ENCODE peak calls at places on chromosomes 16 and 17, in five cellular contexts. R is DMS153; Z is ELF-1; Y is renal cortical epithelial cell; H is activated CD8-positive, alpha-beta memory T cell treated with anti-CD3 and anti-CD28 coated beads, Interleukin-2, amount 50 U/mL, for 48 hours. O is an unnamed sample.

GRCh38 chr17:32486091-32486700 is 597 bp upstream of the CDK5R1 start:
- DNase-seq in H (peak; percentile 80), R (peak; percentile 32), Z (peak; percentile 75), Y (no peak), O (peak; percentile 91)

GRCh38 chr17:79183221-79184158 is 108.9 kb downstream of the ENGASE start:
- DNase-seq in Z (peak; percentile 73), Y (no peak), H (no peak), R (no peak), O (no peak)

GRCh38 chr16:19680972-19681371 is 37.1 kb downstream of the KNOP1 start:
- DNase-seq in Y (peak; percentile 17), H (no peak), R (no peak), Z (no peak), O (no peak)

GRCh38 chr16:20763461-20764232 is at the start of gene ACSM3:
- DNase-seq in Y (peak; percentile 99), H (peak; percentile 60), R (no peak), Z (peak; percentile 79), O (no peak)

GRCh38 chr17:81683208-81683583 is 401 bp downstream of the ARL16 start:
- DNase-seq in R (no peak), H (no peak), Z (peak; percentile 37), Y (no peak), O (no peak)

GRCh38 chr16:2498531-2499253 is 15.1 kb upstream of the ATP6V0C start:
- DNase-seq in R (no peak), H (no peak), Y (no peak), Z (no peak), O (no peak)

GRCh38 chr16:1068451-1068850 is 4.1 kb upstream of the SSTR5 start:
- DNase-seq in Y (no peak), Z (no peak), R (no peak), H (no peak), O (no peak)

GRCh38 chr17:62995377-62995885 is 29.4 kb downstream of the TANC2 start:
- DNase-seq in Z (peak; percentile 19), Y (peak; percentile 30), R (no peak), H (no peak), O (no peak)

GRCh38 chr16:70480127-70481105 is 26.0 kb downstream of the FCSK start:
- DNase-seq in Y (no peak), R (no peak), Z (no peak), H (no peak), O (no peak)

GRCh38 chr17:49898547-49899490 is 51.0 kb upstream of the TAC4 start:
- DNase-seq in Z (peak; percentile 74), H (no peak), Y (no peak), R (no peak), O (no peak)

GRCh38 chr17:83176272-83176955 is 97.0 kb downstream of the METRNL start:
- DNase-seq in H (peak; percentile 40), R (no peak), Y (no peak), Z (no peak), O (no peak)

GRCh38 chr17:62705781-62706597 is 78.5 kb downstream of the MRC2 start:
- DNase-seq in Z (peak; percentile 57), H (no peak), R (no peak), Y (peak; percentile 23), O (peak; percentile 76)

GRCh38 chr17:60086822-60087591 is 8.3 kb upstream of the HEATR6 start:
- DNase-seq in Z (peak; percentile 30), H (no peak), R (no peak), Y (no peak), O (no peak)

GRCh38 chr17:37698856-37699255 is 46.0 kb downstream of the HNF1B start:
- DNase-seq in Y (no peak), H (no peak), R (no peak), Z (no peak), O (no peak)

GRCh38 chr17:63842173-63842539 is 329 bp downstream of the SMARCD2 start:
- DNase-seq in Y (no peak), H (peak; percentile 75), R (no peak), Z (peak; percentile 49), O (no peak)

GRCh38 chr16:21224800-21225199 is 8.7 kb upstream of the ANKS4B start:
- DNase-seq in Z (no peak), R (no peak), H (no peak), Y (no peak), O (no peak)

GRCh38 chr17:82863646-82863940 is 23.8 kb upstream of the ZNF750 start:
- DNase-seq in H (no peak), Z (no peak), R (no peak), Y (no peak), O (no peak)

GRCh38 chr17:79235808-79236207 is 161.2 kb downstream of the ENGASE start:
- DNase-seq in R (no peak), Y (no peak), Z (no peak), H (no peak), O (no peak)

GRCh38 chr16:26510924-26511323 is 555.8 kb upstream of the C16orf82 start:
- DNase-seq in Y (no peak), Z (no peak), H (no peak), R (no peak), O (no peak)

GRCh38 chr16:1579214-1579613 is 32.7 kb downstream of the IFT140 start:
- DNase-seq in Z (no peak), R (no peak), Y (no peak), H (no peak), O (no peak)

GRCh38 chr16:18788828-18789514 is 1.2 kb downstream of the RPS15A start:
- DNase-seq in H (no peak), Z (no peak), Y (no peak), R (peak; percentile 22), O (no peak)

GRCh38 chr17:60423865-60424264 is 1.6 kb downstream of the CHCT1 start:
- DNase-seq in H (no peak), Z (no peak), Y (no peak), R (no peak), O (no peak)

GRCh38 chr17:7634384-7634783 is 4.4 kb downstream of the SHBG start:
- DNase-seq in Z (peak; percentile 80), Y (peak; percentile 26), R (no peak), H (no peak), O (no peak)

GRCh38 chr16:67718668-67719047 is 458 bp downstream of the GFOD2 start:
- DNase-seq in Y (no peak), H (peak; percentile 63), Z (peak; percentile 47), R (no peak), O (no peak)

GRCh38 chr17:78131172-78132085 is 858 bp downstream of the TMC8 start:
- DNase-seq in Y (no peak), H (peak; percentile 84), Z (no peak), R (no peak), O (no peak)

GRCh38 chr16:75624921-75625334 is 1.8 kb upstream of the ADAT1 start:
- DNase-seq in H (no peak), Z (no peak), R (no peak), Y (peak; percentile 16), O (no peak)

GRCh38 chr17:28371245-28372202 is at the start of gene SARM1:
- DNase-seq in Z (peak; percentile 96), R (peak; percentile 90), Y (no peak), H (peak; percentile 94), O (no peak)

GRCh38 chr17:44200478-44201155 is 933 bp upstream of the ATXN7L3 start:
- DNase-seq in Y (no peak), H (no peak), Z (no peak), R (no peak), O (no peak)

GRCh38 chr16:16861546-16861945 is 482.6 kb downstream of the NPIPA7 start:
- DNase-seq in H (peak; percentile 63), Z (peak; percentile 44), R (peak; percentile 30), Y (no peak), O (no peak)

GRCh38 chr17:29215717-29216116 is 30.9 kb upstream of the CRYBA1 start:
- DNase-seq in Y (peak; percentile 71), H (no peak), R (no peak), Z (no peak), O (no peak)

GRCh38 chr17:21289902-21290571 is 5.5 kb downstream of the MAP2K3 start:
- DNase-seq in Y (no peak), R (no peak), Z (no peak), H (no peak), O (no peak)

GRCh38 chr16:66512589-66513404 is 37.1 kb downstream of the TK2 start:
- DNase-seq in R (no peak), Y (peak; percentile 43), Z (peak; percentile 50), H (no peak), O (peak; percentile 26)

GRCh38 chr17:49016775-49017463 is 19.7 kb downstream of the IGF2BP1 start:
- DNase-seq in Z (no peak), Y (peak; percentile 86), H (peak; percentile 25), R (no peak), O (no peak)

GRCh38 chr16:88971371-88972097 is 5.5 kb downstream of the CBFA2T3 start:
- DNase-seq in Z (no peak), Y (no peak), H (no peak), R (no peak), O (no peak)

GRCh38 chr17:74274703-74275340 is 788 bp downstream of the DNAI2 start:
- DNase-seq in H (no peak), Y (no peak), R (peak; percentile 26), Z (no peak), O (no peak)